ENCODE peak calls at places on chromosomes 3 and 15, in seven cellular contexts. One of them, this sample, is unnamed.

GRCh38 chr3:71211083-71211482 is 372.4 kb downstream of the FOXP1 start:
- DNase-seq in PC-9: no peak
- DNase-seq in sigmoid colon: no peak
- DNase-seq in suprapubic skin: no peak
- DNase-seq in cardiac muscle cell: no peak
- DNase-seq in Peyer's patch: no peak
- DNase-seq in thoracic aorta: no peak
- DNase-seq in this sample: no peak

GRCh38 chr3:10757021-10757820 is 58.8 kb upstream of the SLC6A11 start:
- DNase-seq in PC-9: no peak
- DNase-seq in sigmoid colon: no peak
- DNase-seq in suprapubic skin: peak
- DNase-seq in cardiac muscle cell: no peak
- DNase-seq in Peyer's patch: no peak
- DNase-seq in thoracic aorta: no peak
- DNase-seq in this sample: no peak

GRCh38 chr3:174408310-174408709 is 450.8 kb upstream of the NAALADL2 start:
- DNase-seq in PC-9: no peak
- DNase-seq in sigmoid colon: no peak
- DNase-seq in suprapubic skin: no peak
- DNase-seq in cardiac muscle cell: no peak
- DNase-seq in Peyer's patch: no peak
- DNase-seq in thoracic aorta: no peak
- DNase-seq in this sample: no peak

GRCh38 chr3:59326246-59327024 is 276.6 kb upstream of the CFAP20DC start:
- DNase-seq in PC-9: no peak
- DNase-seq in sigmoid colon: no peak
- DNase-seq in suprapubic skin: no peak
- DNase-seq in cardiac muscle cell: no peak
- DNase-seq in Peyer's patch: no peak
- DNase-seq in thoracic aorta: no peak
- DNase-seq in this sample: no peak

GRCh38 chr3:126508539-126508938 is 9.0 kb downstream of the UROC1 start:
- DNase-seq in PC-9: peak
- DNase-seq in sigmoid colon: peak
- DNase-seq in suprapubic skin: no peak
- DNase-seq in cardiac muscle cell: no peak
- DNase-seq in Peyer's patch: peak
- DNase-seq in thoracic aorta: no peak
- DNase-seq in this sample: no peak

GRCh38 chr15:101523560-101523940 is 34.0 kb upstream of the PCSK6 start:
- DNase-seq in PC-9: no peak
- DNase-seq in sigmoid colon: no peak
- DNase-seq in suprapubic skin: no peak
- DNase-seq in cardiac muscle cell: no peak
- DNase-seq in Peyer's patch: no peak
- DNase-seq in thoracic aorta: no peak
- DNase-seq in this sample: no peak

GRCh38 chr3:54653456-54654195 is 274.2 kb downstream of the LRTM1 start:
- DNase-seq in PC-9: no peak
- DNase-seq in sigmoid colon: no peak
- DNase-seq in suprapubic skin: no peak
- DNase-seq in cardiac muscle cell: no peak
- DNase-seq in Peyer's patch: no peak
- DNase-seq in thoracic aorta: no peak
- DNase-seq in this sample: no peak

GRCh38 chr3:87047857-87048256 is 56.9 kb upstream of the VGLL3 start:
- DNase-seq in PC-9: no peak
- DNase-seq in sigmoid colon: no peak
- DNase-seq in suprapubic skin: no peak
- DNase-seq in cardiac muscle cell: no peak
- DNase-seq in Peyer's patch: no peak
- DNase-seq in thoracic aorta: no peak
- DNase-seq in this sample: no peak

GRCh38 chr3:141051641-141052569 is 758 bp downstream of the SPSB4 start:
- DNase-seq in PC-9: no peak
- DNase-seq in sigmoid colon: no peak
- DNase-seq in suprapubic skin: no peak
- DNase-seq in cardiac muscle cell: peak
- DNase-seq in Peyer's patch: no peak
- DNase-seq in thoracic aorta: no peak
- DNase-seq in this sample: no peak

GRCh38 chr3:197456271-197457091 is 99.3 kb downstream of the BDH1 start:
- DNase-seq in PC-9: peak
- DNase-seq in sigmoid colon: peak
- DNase-seq in suprapubic skin: peak
- DNase-seq in cardiac muscle cell: peak
- DNase-seq in Peyer's patch: peak
- DNase-seq in thoracic aorta: peak
- DNase-seq in this sample: peak

GRCh38 chr3:28349397-28350000 is 875 bp upstream of the AZI2 start:
- DNase-seq in PC-9: no peak
- DNase-seq in sigmoid colon: no peak
- DNase-seq in suprapubic skin: no peak
- DNase-seq in cardiac muscle cell: no peak
- DNase-seq in Peyer's patch: no peak
- DNase-seq in thoracic aorta: no peak
- DNase-seq in this sample: no peak

GRCh38 chr3:111984636-111985298 is 5.9 kb downstream of the ABHD10 start:
- DNase-seq in PC-9: no peak
- DNase-seq in sigmoid colon: no peak
- DNase-seq in suprapubic skin: no peak
- DNase-seq in cardiac muscle cell: no peak
- DNase-seq in Peyer's patch: no peak
- DNase-seq in thoracic aorta: no peak
- DNase-seq in this sample: no peak

GRCh38 chr3:170421758-170422157 is 3.1 kb downstream of the CLDN11 start:
- DNase-seq in PC-9: no peak
- DNase-seq in sigmoid colon: no peak
- DNase-seq in suprapubic skin: no peak
- DNase-seq in cardiac muscle cell: no peak
- DNase-seq in Peyer's patch: no peak
- DNase-seq in thoracic aorta: no peak
- DNase-seq in this sample: no peak

GRCh38 chr3:195007794-195008193 is 263.2 kb downstream of the XXYLT1 start:
- DNase-seq in PC-9: peak
- DNase-seq in sigmoid colon: peak
- DNase-seq in suprapubic skin: peak
- DNase-seq in cardiac muscle cell: no peak
- DNase-seq in Peyer's patch: no peak
- DNase-seq in thoracic aorta: no peak
- DNase-seq in this sample: no peak

GRCh38 chr15:52733696-52734255 is 54.6 kb upstream of the ATOSA start:
- DNase-seq in PC-9: no peak
- DNase-seq in sigmoid colon: no peak
- DNase-seq in suprapubic skin: no peak
- DNase-seq in cardiac muscle cell: no peak
- DNase-seq in Peyer's patch: no peak
- DNase-seq in thoracic aorta: no peak
- DNase-seq in this sample: no peak

GRCh38 chr15:33211409-33211808 is 16.9 kb upstream of the FMN1 start:
- DNase-seq in PC-9: no peak
- DNase-seq in sigmoid colon: peak
- DNase-seq in suprapubic skin: peak
- DNase-seq in cardiac muscle cell: peak
- DNase-seq in Peyer's patch: no peak
- DNase-seq in thoracic aorta: no peak
- DNase-seq in this sample: no peak

GRCh38 chr3:111236833-111237713 is 165.5 kb downstream of the NECTIN3 start:
- DNase-seq in PC-9: no peak
- DNase-seq in sigmoid colon: no peak
- DNase-seq in suprapubic skin: no peak
- DNase-seq in cardiac muscle cell: no peak
- DNase-seq in Peyer's patch: no peak
- DNase-seq in thoracic aorta: no peak
- DNase-seq in this sample: no peak

GRCh38 chr3:49717539-49718418 is 1.7 kb downstream of the AMIGO3 start:
- DNase-seq in PC-9: no peak
- DNase-seq in sigmoid colon: no peak
- DNase-seq in suprapubic skin: no peak
- DNase-seq in cardiac muscle cell: no peak
- DNase-seq in Peyer's patch: peak
- DNase-seq in thoracic aorta: no peak
- DNase-seq in this sample: no peak

GRCh38 chr3:36792342-36792741 is 28.0 kb upstream of the DCLK3 start:
- DNase-seq in PC-9: peak
- DNase-seq in sigmoid colon: no peak
- DNase-seq in suprapubic skin: no peak
- DNase-seq in cardiac muscle cell: peak
- DNase-seq in Peyer's patch: no peak
- DNase-seq in thoracic aorta: no peak
- DNase-seq in this sample: no peak

GRCh38 chr15:47293763-47294162 is 423.5 kb upstream of the SEMA6D start:
- DNase-seq in PC-9: no peak
- DNase-seq in sigmoid colon: peak
- DNase-seq in suprapubic skin: no peak
- DNase-seq in cardiac muscle cell: no peak
- DNase-seq in Peyer's patch: no peak
- DNase-seq in thoracic aorta: no peak
- DNase-seq in this sample: no peak

GRCh38 chr3:112199622-112200316 is 66.7 kb upstream of the GCSAM start:
- DNase-seq in PC-9: peak
- DNase-seq in sigmoid colon: no peak
- DNase-seq in suprapubic skin: no peak
- DNase-seq in cardiac muscle cell: no peak
- DNase-seq in Peyer's patch: no peak
- DNase-seq in thoracic aorta: no peak
- DNase-seq in this sample: no peak

GRCh38 chr3:127699098-127699945 is 26.6 kb downstream of the ABTB1 start:
- DNase-seq in PC-9: no peak
- DNase-seq in sigmoid colon: no peak
- DNase-seq in suprapubic skin: no peak
- DNase-seq in cardiac muscle cell: no peak
- DNase-seq in Peyer's patch: peak
- DNase-seq in thoracic aorta: no peak
- DNase-seq in this sample: no peak

GRCh38 chr3:11200679-11200952 is 46.3 kb downstream of the HRH1 start:
- DNase-seq in PC-9: no peak
- DNase-seq in sigmoid colon: no peak
- DNase-seq in suprapubic skin: no peak
- DNase-seq in cardiac muscle cell: no peak
- DNase-seq in Peyer's patch: no peak
- DNase-seq in thoracic aorta: no peak
- DNase-seq in this sample: no peak

GRCh38 chr15:79045041-79045440 is 45.5 kb downstream of the RASGRF1 start:
- DNase-seq in PC-9: no peak
- DNase-seq in sigmoid colon: no peak
- DNase-seq in suprapubic skin: no peak
- DNase-seq in cardiac muscle cell: no peak
- DNase-seq in Peyer's patch: no peak
- DNase-seq in thoracic aorta: no peak
- DNase-seq in this sample: no peak

GRCh38 chr15:58244546-58244945 is 106.4 kb downstream of the AQP9 start:
- DNase-seq in PC-9: no peak
- DNase-seq in sigmoid colon: no peak
- DNase-seq in suprapubic skin: no peak
- DNase-seq in cardiac muscle cell: no peak
- DNase-seq in Peyer's patch: no peak
- DNase-seq in thoracic aorta: no peak
- DNase-seq in this sample: no peak

GRCh38 chr3:138082085-138082991 is 33.1 kb downstream of the DZIP1L start:
- DNase-seq in PC-9: peak
- DNase-seq in sigmoid colon: no peak
- DNase-seq in suprapubic skin: no peak
- DNase-seq in cardiac muscle cell: no peak
- DNase-seq in Peyer's patch: no peak
- DNase-seq in thoracic aorta: no peak
- DNase-seq in this sample: no peak

GRCh38 chr15:82847703-82848102 is 38.3 kb downstream of the WHAMM start:
- DNase-seq in PC-9: no peak
- DNase-seq in sigmoid colon: no peak
- DNase-seq in suprapubic skin: no peak
- DNase-seq in cardiac muscle cell: no peak
- DNase-seq in Peyer's patch: no peak
- DNase-seq in thoracic aorta: no peak
- DNase-seq in this sample: no peak

GRCh38 chr3:159872374-159873109 is 116.1 kb upstream of the IL12A start:
- DNase-seq in PC-9: peak
- DNase-seq in sigmoid colon: no peak
- DNase-seq in suprapubic skin: no peak
- DNase-seq in cardiac muscle cell: no peak
- DNase-seq in Peyer's patch: no peak
- DNase-seq in thoracic aorta: no peak
- DNase-seq in this sample: no peak

GRCh38 chr3:71476950-71477349 is 106.6 kb downstream of the FOXP1 start:
- DNase-seq in PC-9: no peak
- DNase-seq in sigmoid colon: no peak
- DNase-seq in suprapubic skin: no peak
- DNase-seq in cardiac muscle cell: no peak
- DNase-seq in Peyer's patch: no peak
- DNase-seq in thoracic aorta: no peak
- DNase-seq in this sample: no peak

GRCh38 chr3:59919581-59919980 is 869.8 kb upstream of the CFAP20DC start:
- DNase-seq in PC-9: no peak
- DNase-seq in sigmoid colon: no peak
- DNase-seq in suprapubic skin: no peak
- DNase-seq in cardiac muscle cell: no peak
- DNase-seq in Peyer's patch: no peak
- DNase-seq in thoracic aorta: no peak
- DNase-seq in this sample: no peak

GRCh38 chr3:172627057-172627809 is 83.6 kb downstream of the NCEH1 start:
- DNase-seq in PC-9: no peak
- DNase-seq in sigmoid colon: no peak
- DNase-seq in suprapubic skin: no peak
- DNase-seq in cardiac muscle cell: no peak
- DNase-seq in Peyer's patch: no peak
- DNase-seq in thoracic aorta: no peak
- DNase-seq in this sample: no peak
- H3K27ac ChIP-seq in PC-9: peak
- H3K27ac ChIP-seq in sigmoid colon: no peak
- H3K27ac ChIP-seq in suprapubic skin: peak
- H3K27ac ChIP-seq in cardiac muscle cell: no peak
- H3K27ac ChIP-seq in Peyer's patch: peak
- H3K27ac ChIP-seq in thoracic aorta: no peak
- H3K27ac ChIP-seq in this sample: no peak

GRCh38 chr3:16266714-16267113 is 1.7 kb downstream of the OXNAD1 start:
- DNase-seq in PC-9: no peak
- DNase-seq in sigmoid colon: no peak
- DNase-seq in suprapubic skin: no peak
- DNase-seq in cardiac muscle cell: no peak
- DNase-seq in Peyer's patch: no peak
- DNase-seq in thoracic aorta: no peak
- DNase-seq in this sample: no peak
- H3K4me3 ChIP-seq in PC-9: peak
- H3K4me3 ChIP-seq in sigmoid colon: no peak
- H3K4me3 ChIP-seq in suprapubic skin: no peak
- H3K4me3 ChIP-seq in cardiac muscle cell: peak
- H3K4me3 ChIP-seq in Peyer's patch: no peak
- H3K4me3 ChIP-seq in thoracic aorta: no peak
- H3K4me3 ChIP-seq in this sample: no peak

GRCh38 chr15:50236433-50236832 is 29.1 kb downstream of the HDC start:
- DNase-seq in PC-9: no peak
- DNase-seq in sigmoid colon: no peak
- DNase-seq in suprapubic skin: no peak
- DNase-seq in cardiac muscle cell: no peak
- DNase-seq in Peyer's patch: no peak
- DNase-seq in thoracic aorta: no peak
- DNase-seq in this sample: no peak
- H3K27ac ChIP-seq in PC-9: no peak
- H3K27ac ChIP-seq in sigmoid colon: no peak
- H3K27ac ChIP-seq in suprapubic skin: no peak
- H3K27ac ChIP-seq in cardiac muscle cell: no peak
- H3K27ac ChIP-seq in Peyer's patch: no peak
- H3K27ac ChIP-seq in thoracic aorta: no peak
- H3K27ac ChIP-seq in this sample: no peak

GRCh38 chr3:192802957-192803899 is 75.9 kb upstream of the FGF12 start:
- DNase-seq in PC-9: no peak
- DNase-seq in sigmoid colon: no peak
- DNase-seq in suprapubic skin: no peak
- DNase-seq in cardiac muscle cell: peak
- DNase-seq in Peyer's patch: no peak
- DNase-seq in thoracic aorta: no peak
- DNase-seq in this sample: no peak
- H3K4me3 ChIP-seq in PC-9: no peak
- H3K4me3 ChIP-seq in sigmoid colon: no peak
- H3K4me3 ChIP-seq in suprapubic skin: no peak
- H3K4me3 ChIP-seq in cardiac muscle cell: no peak
- H3K4me3 ChIP-seq in Peyer's patch: no peak
- H3K4me3 ChIP-seq in thoracic aorta: no peak
- H3K4me3 ChIP-seq in this sample: no peak

This sample was measured in CD8-positive, alpha-beta memory T cell.